ENCODE peak calls at places on chromosome 21, in nine cellular contexts. One of them, this sample, is unnamed.

GRCh38 chr21:41683815-41684214 is 83.0 kb downstream of the RIPK4 start:
- DNase-seq in hepatocyte: no peak
- DNase-seq in kidney: no peak
- DNase-seq in A549: no peak
- DNase-seq in heart left ventricle: no peak
- DNase-seq in colonic mucosa: no peak
- DNase-seq in ascending aorta: no peak
- DNase-seq in PC-3: no peak
- DNase-seq in Peyer's patch: no peak
- DNase-seq in this sample: no peak

GRCh38 chr21:26961704-26962103 is 5.2 kb downstream of the ADAMTS5 start:
- DNase-seq in Peyer's patch: no peak
- DNase-seq in ascending aorta: no peak
- DNase-seq in PC-3: peak
- DNase-seq in kidney: no peak
- DNase-seq in heart left ventricle: no peak
- DNase-seq in hepatocyte: no peak
- DNase-seq in colonic mucosa: peak
- DNase-seq in A549: no peak
- DNase-seq in this sample: no peak

GRCh38 chr21:41620982-41621381 is 113.0 kb upstream of the TMPRSS2 start:
- DNase-seq in colonic mucosa: no peak
- DNase-seq in PC-3: no peak
- DNase-seq in kidney: no peak
- DNase-seq in A549: no peak
- DNase-seq in ascending aorta: no peak
- DNase-seq in heart left ventricle: no peak
- DNase-seq in Peyer's patch: no peak
- DNase-seq in hepatocyte: no peak
- DNase-seq in this sample: no peak

GRCh38 chr21:19621837-19622496 is 1218.4 kb upstream of the TMPRSS15 start:
- DNase-seq in A549: no peak
- DNase-seq in ascending aorta: no peak
- DNase-seq in colonic mucosa: no peak
- DNase-seq in heart left ventricle: no peak
- DNase-seq in hepatocyte: no peak
- DNase-seq in Peyer's patch: no peak
- DNase-seq in PC-3: no peak
- DNase-seq in kidney: no peak
- DNase-seq in this sample: no peak

GRCh38 chr21:18384771-18385170 is 18.8 kb downstream of the TMPRSS15 start:
- DNase-seq in heart left ventricle: no peak
- DNase-seq in kidney: no peak
- DNase-seq in colonic mucosa: no peak
- DNase-seq in ascending aorta: no peak
- DNase-seq in hepatocyte: peak
- DNase-seq in PC-3: peak
- DNase-seq in A549: no peak
- DNase-seq in Peyer's patch: no peak
- DNase-seq in this sample: no peak

GRCh38 chr21:41954654-41955499 is 1.1 kb upstream of the C2CD2 start:
- DNase-seq in A549: no peak
- DNase-seq in kidney: peak
- DNase-seq in heart left ventricle: no peak
- DNase-seq in hepatocyte: no peak
- DNase-seq in colonic mucosa: no peak
- DNase-seq in Peyer's patch: no peak
- DNase-seq in ascending aorta: no peak
- DNase-seq in PC-3: no peak
- DNase-seq in this sample: no peak

GRCh38 chr21:41583274-41583790 is 75.4 kb upstream of the TMPRSS2 start:
- DNase-seq in colonic mucosa: no peak
- DNase-seq in Peyer's patch: no peak
- DNase-seq in heart left ventricle: no peak
- DNase-seq in A549: peak
- DNase-seq in ascending aorta: no peak
- DNase-seq in kidney: peak
- DNase-seq in hepatocyte: peak
- DNase-seq in PC-3: peak
- DNase-seq in this sample: peak

GRCh38 chr21:46492851-46493250 is 34.2 kb downstream of the DIP2A start:
- DNase-seq in A549: no peak
- DNase-seq in colonic mucosa: no peak
- DNase-seq in kidney: no peak
- DNase-seq in hepatocyte: no peak
- DNase-seq in PC-3: no peak
- DNase-seq in heart left ventricle: no peak
- DNase-seq in Peyer's patch: no peak
- DNase-seq in ascending aorta: no peak
- DNase-seq in this sample: no peak

GRCh38 chr21:41364308-41364707 is 2.5 kb downstream of the MX2 start:
- DNase-seq in ascending aorta: peak
- DNase-seq in colonic mucosa: no peak
- DNase-seq in Peyer's patch: no peak
- DNase-seq in kidney: no peak
- DNase-seq in heart left ventricle: no peak
- DNase-seq in hepatocyte: no peak
- DNase-seq in A549: no peak
- DNase-seq in PC-3: peak
- DNase-seq in this sample: no peak

GRCh38 chr21:37848721-37849490 is 67.4 kb downstream of the KCNJ6 start:
- DNase-seq in ascending aorta: no peak
- DNase-seq in heart left ventricle: no peak
- DNase-seq in hepatocyte: no peak
- DNase-seq in PC-3: no peak
- DNase-seq in colonic mucosa: no peak
- DNase-seq in A549: no peak
- DNase-seq in Peyer's patch: no peak
- DNase-seq in kidney: no peak
- DNase-seq in this sample: no peak

GRCh38 chr21:32381571-32381970 is 11.2 kb downstream of the URB1 start:
- DNase-seq in colonic mucosa: no peak
- DNase-seq in PC-3: no peak
- DNase-seq in A549: no peak
- DNase-seq in kidney: no peak
- DNase-seq in Peyer's patch: no peak
- DNase-seq in heart left ventricle: no peak
- DNase-seq in hepatocyte: no peak
- DNase-seq in ascending aorta: peak
- DNase-seq in this sample: no peak

GRCh38 chr21:36120304-36120902 is 14.5 kb upstream of the CBR3 start:
- DNase-seq in A549: no peak
- DNase-seq in kidney: peak
- DNase-seq in heart left ventricle: peak
- DNase-seq in Peyer's patch: no peak
- DNase-seq in PC-3: no peak
- DNase-seq in hepatocyte: no peak
- DNase-seq in colonic mucosa: peak
- DNase-seq in ascending aorta: no peak
- DNase-seq in this sample: no peak

GRCh38 chr21:46354046-46354445 is 30.1 kb downstream of the PCNT start:
- DNase-seq in kidney: peak
- DNase-seq in A549: no peak
- DNase-seq in heart left ventricle: peak
- DNase-seq in hepatocyte: no peak
- DNase-seq in ascending aorta: no peak
- DNase-seq in colonic mucosa: no peak
- DNase-seq in Peyer's patch: no peak
- DNase-seq in PC-3: no peak
- DNase-seq in this sample: no peak

DNA sequence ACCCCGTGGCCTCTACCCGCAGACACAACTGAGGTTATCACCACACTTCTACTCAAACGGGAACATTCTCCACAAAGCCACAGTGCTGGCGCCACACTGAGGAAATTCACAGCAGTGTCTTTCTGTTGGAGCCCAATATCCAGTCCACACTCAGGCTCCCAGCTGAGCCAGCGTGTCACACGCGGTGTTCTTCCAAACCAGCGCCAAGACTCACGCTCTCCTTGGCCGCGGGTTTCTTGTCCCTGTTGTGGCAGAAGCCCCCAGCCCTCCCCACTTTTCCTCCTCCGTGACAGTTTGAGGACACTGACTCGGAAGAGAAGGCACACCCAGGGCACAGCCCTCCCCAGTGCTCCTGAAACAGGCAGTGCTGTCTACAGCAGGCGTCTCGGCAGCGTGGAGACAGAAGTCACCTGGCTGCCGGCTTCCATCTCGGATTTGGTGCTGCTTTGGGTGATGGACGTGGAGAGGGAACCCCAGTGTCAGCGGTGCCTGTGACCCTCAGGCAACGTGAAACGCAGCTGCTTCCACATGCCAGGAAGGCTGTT is 35.4 kb upstream of the AGPAT3 start:
- DNase-seq in colonic mucosa: no peak
- DNase-seq in heart left ventricle: peak
- DNase-seq in kidney: no peak
- DNase-seq in A549: no peak
- DNase-seq in ascending aorta: no peak
- DNase-seq in Peyer's patch: no peak
- DNase-seq in hepatocyte: no peak
- DNase-seq in PC-3: peak
- DNase-seq in this sample: no peak
- TF ChIP-seq CTCF in colonic mucosa: no peak
- TF ChIP-seq CTCF in heart left ventricle: no peak
- TF ChIP-seq CTCF in kidney: no peak
- TF ChIP-seq CTCF in A549: no peak
- TF ChIP-seq CTCF in ascending aorta: no peak
- TF ChIP-seq CTCF in Peyer's patch: no peak
- TF ChIP-seq CTCF in hepatocyte: no peak
- TF ChIP-seq CTCF in PC-3: peak
- TF ChIP-seq CTCF in this sample: peak

DNA sequence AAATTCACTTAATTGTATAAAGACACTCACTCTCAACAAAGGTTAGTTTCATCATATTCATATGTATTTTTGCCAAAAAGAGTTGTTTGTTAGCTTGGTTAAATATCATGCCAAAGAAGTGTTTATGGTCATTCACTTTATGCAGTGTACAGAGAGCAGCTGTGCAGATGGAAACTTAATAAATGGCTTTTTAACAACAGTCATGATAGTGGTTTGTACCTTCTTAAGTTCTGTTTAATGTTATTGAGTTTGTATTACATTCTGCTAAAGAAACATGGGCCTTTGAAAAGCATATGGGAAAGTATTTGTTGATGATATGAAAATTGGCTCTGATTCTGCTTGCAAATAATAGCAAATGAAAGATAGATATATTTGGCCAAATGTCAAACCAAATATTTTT is 607.3 kb downstream of the NCAM2 start:
- DNase-seq in ascending aorta: no peak
- DNase-seq in heart left ventricle: no peak
- DNase-seq in PC-3: no peak
- DNase-seq in colonic mucosa: no peak
- DNase-seq in kidney: no peak
- DNase-seq in hepatocyte: no peak
- DNase-seq in Peyer's patch: no peak
- DNase-seq in A549: no peak
- DNase-seq in this sample: no peak
- H3K27ac ChIP-seq in ascending aorta: no peak
- H3K27ac ChIP-seq in heart left ventricle: no peak
- H3K27ac ChIP-seq in PC-3: no peak
- H3K27ac ChIP-seq in colonic mucosa: no peak
- H3K27ac ChIP-seq in kidney: no peak
- H3K27ac ChIP-seq in hepatocyte: no peak
- H3K27ac ChIP-seq in Peyer's patch: no peak
- H3K27ac ChIP-seq in A549: no peak
- H3K27ac ChIP-seq in this sample: no peak

DNA sequence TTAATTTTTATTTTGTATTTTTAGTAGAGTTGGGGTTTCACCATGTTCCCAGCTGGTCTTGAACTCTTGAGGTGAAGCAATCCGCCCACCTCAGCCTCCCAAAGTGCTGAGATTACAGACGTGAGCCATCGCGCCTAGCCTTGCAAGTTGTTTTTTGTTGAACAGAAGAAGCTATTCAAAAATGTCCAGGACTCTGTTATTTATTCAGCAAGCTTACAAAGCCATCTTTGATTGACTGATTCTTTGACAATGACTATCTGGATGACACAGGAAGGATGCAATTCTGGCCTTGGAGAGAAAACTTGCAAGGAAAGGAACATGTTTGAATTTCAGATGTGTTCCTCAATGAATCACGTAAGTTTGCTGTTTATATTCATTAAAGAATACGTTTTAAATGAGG is 63.5 kb downstream of the MAP3K7CL start:
- DNase-seq in PC-3: peak
- DNase-seq in colonic mucosa: no peak
- DNase-seq in kidney: no peak
- DNase-seq in Peyer's patch: no peak
- DNase-seq in hepatocyte: no peak
- DNase-seq in heart left ventricle: no peak
- DNase-seq in A549: no peak
- DNase-seq in ascending aorta: no peak
- DNase-seq in this sample: no peak
- H3K4me3 ChIP-seq in PC-3: no peak
- H3K4me3 ChIP-seq in colonic mucosa: no peak
- H3K4me3 ChIP-seq in kidney: no peak
- H3K4me3 ChIP-seq in Peyer's patch: no peak
- H3K4me3 ChIP-seq in hepatocyte: no peak
- H3K4me3 ChIP-seq in heart left ventricle: peak
- H3K4me3 ChIP-seq in A549: no peak
- H3K4me3 ChIP-seq in ascending aorta: no peak
- H3K4me3 ChIP-seq in this sample: peak

DNA sequence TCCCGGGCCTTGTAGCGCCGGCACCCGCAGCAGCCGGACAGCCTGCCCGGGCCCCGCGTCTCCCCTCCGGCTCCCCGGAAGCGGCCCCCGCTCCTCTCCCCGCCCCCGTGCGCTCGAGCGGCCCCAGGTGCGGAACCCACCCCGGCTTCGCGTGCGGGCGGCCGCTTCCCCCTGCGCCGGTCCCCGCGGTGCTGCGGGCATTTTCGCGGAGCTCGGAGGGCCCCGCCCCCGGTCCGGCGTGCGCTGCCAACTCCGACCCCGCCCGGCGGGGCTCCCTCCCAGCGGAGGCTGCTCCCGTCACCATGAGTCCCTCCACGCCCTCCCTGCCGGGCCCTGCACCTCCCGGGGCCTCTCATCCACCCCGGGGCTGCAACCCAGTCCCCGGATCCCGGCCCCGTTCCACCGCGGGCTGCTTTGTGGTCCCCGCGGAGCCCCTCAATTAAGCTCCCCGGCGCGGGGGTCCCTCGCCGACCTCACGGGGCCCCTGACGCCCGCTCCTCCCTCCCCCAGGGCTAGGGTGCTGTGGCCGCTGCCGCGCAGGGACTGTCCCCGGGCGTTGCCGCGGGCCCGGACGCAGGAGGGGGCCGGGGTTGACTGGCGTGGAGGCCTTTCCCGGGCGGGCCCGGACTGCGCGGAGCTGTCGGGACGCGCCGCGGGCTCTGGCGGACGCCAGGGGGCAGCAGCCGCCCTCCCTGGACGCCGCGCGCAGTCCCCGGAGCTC is 159.4 kb downstream of the RUNX1 start:
- DNase-seq in colonic mucosa: peak
- DNase-seq in ascending aorta: peak
- DNase-seq in A549: peak
- DNase-seq in PC-3: peak
- DNase-seq in heart left ventricle: peak
- DNase-seq in Peyer's patch: peak
- DNase-seq in hepatocyte: peak
- DNase-seq in kidney: peak
- DNase-seq in this sample: peak
- TF ChIP-seq CTCF in colonic mucosa: peak
- TF ChIP-seq CTCF in ascending aorta: peak
- TF ChIP-seq CTCF in A549: peak
- TF ChIP-seq CTCF in PC-3: peak
- TF ChIP-seq CTCF in heart left ventricle: peak
- TF ChIP-seq CTCF in Peyer's patch: peak
- TF ChIP-seq CTCF in hepatocyte: peak
- TF ChIP-seq CTCF in kidney: peak
- TF ChIP-seq CTCF in this sample: peak

This sample was measured in lower lobe of right lung.